ENCODE peak calls at places on chromosome X, in six cellular contexts. A is BJ, P is astrocyte of the cerebellum, Z is lower leg skin, E is GM06990, D is HCT116. K is an unnamed sample.

GRCh38 chrX:118254611-118255010 is 91.3 kb upstream of the WDR44 start:
- DNase-seq in A (no peak), P (peak), Z (peak), E (no peak), D (peak), K (peak)

GRCh38 chrX:121733514-121733913 is 686.1 kb downstream of the GLUD2 start:
- DNase-seq in A (peak), P (no peak), Z (no peak), E (no peak), D (no peak), K (no peak)

GRCh38 chrX:23935116-23935515 is 27.3 kb downstream of the CXorf58 start:
- DNase-seq in A (no peak), P (no peak), Z (no peak), E (no peak), D (no peak), K (no peak)

GRCh38 chrX:70398899-70399298 is 24.2 kb upstream of the GDPD2 start:
- DNase-seq in A (no peak), P (no peak), Z (no peak), E (no peak), D (no peak), K (no peak)

GRCh38 chrX:66012094-66012534 is 27.8 kb downstream of the VSIG4 start:
- DNase-seq in A (no peak), P (no peak), Z (no peak), E (no peak), D (no peak), K (peak)

GRCh38 chrX:78923198-78924015 is 21.8 kb upstream of the P2RY10 start:
- DNase-seq in A (no peak), P (no peak), Z (no peak), E (peak), D (no peak), K (no peak)

GRCh38 chrX:38052096-38052495 is 45.7 kb downstream of the SYTL5 start:
- DNase-seq in A (peak), P (peak), Z (no peak), E (no peak), D (peak), K (no peak)

GRCh38 chrX:123153846-123154335 is 30.2 kb upstream of the GRIA3 start:
- DNase-seq in A (no peak), P (no peak), Z (no peak), E (no peak), D (no peak), K (no peak)

GRCh38 chrX:17005712-17006372 is 59.4 kb downstream of the REPS2 start:
- DNase-seq in A (no peak), P (no peak), Z (no peak), E (no peak), D (no peak), K (no peak)

GRCh38 chrX:69152398-69152797 is 12.9 kb downstream of the PJA1 start:
- DNase-seq in A (no peak), P (no peak), Z (no peak), E (no peak), D (no peak), K (peak)

GRCh38 chrX:119617511-119618164 is 11.4 kb upstream of the NKRF start:
- DNase-seq in A (no peak), P (no peak), Z (no peak), E (no peak), D (no peak), K (peak)

GRCh38 chrX:78104447-78105176 is 564 bp downstream of the PGK1 start:
- DNase-seq in A (peak), P (no peak), Z (peak), E (peak), D (no peak), K (peak)

GRCh38 chrX:16202943-16203342 is 35.7 kb downstream of the MAGEB17 start:
- DNase-seq in A (no peak), P (no peak), Z (no peak), E (no peak), D (no peak), K (no peak)

GRCh38 chrX:134551365-134552095 is 91.6 kb downstream of the HPRT1 start:
- DNase-seq in A (no peak), P (peak), Z (no peak), E (no peak), D (no peak), K (no peak)

GRCh38 chrX:125475482-125475881 is 155.8 kb downstream of the TEX13C start:
- DNase-seq in A (no peak), P (no peak), Z (no peak), E (no peak), D (no peak), K (no peak)

GRCh38 chrX:145729635-145730034 is 88.0 kb upstream of the SLITRK2 start:
- DNase-seq in A (no peak), P (peak), Z (no peak), E (no peak), D (no peak), K (no peak)

GRCh38 chrX:129108936-129109335 is 414.4 kb downstream of the SMARCA1 start:
- DNase-seq in A (no peak), P (no peak), Z (no peak), E (no peak), D (no peak), K (no peak)

GRCh38 chrX:77901506-77901905 is 2.2 kb downstream of the COX7B start:
- DNase-seq in A (no peak), P (no peak), Z (no peak), E (no peak), D (no peak), K (no peak)

GRCh38 chrX:29687687-29688086 is 527.7 kb upstream of the MAGEB2 start:
- DNase-seq in A (no peak), P (peak), Z (no peak), E (no peak), D (no peak), K (no peak)

GRCh38 chrX:17944833-17945497 is 83.9 kb upstream of the RAI2 start:
- DNase-seq in A (no peak), P (no peak), Z (no peak), E (no peak), D (no peak), K (no peak)

GRCh38 chrX:100673397-100673953 is 29.5 kb downstream of the SRPX2 start:
- DNase-seq in A (peak), P (peak), Z (no peak), E (no peak), D (no peak), K (no peak)
- H3K4me3 ChIP-seq in A (no peak), P (no peak), Z (no peak), E (no peak), D (no peak), K (no peak)

GRCh38 chrX:71627588-71628404 is 9.5 kb upstream of the CXCR3 start:
- DNase-seq in A (no peak), P (no peak), Z (no peak), E (no peak), D (no peak), K (no peak)
- H3K4me3 ChIP-seq in A (no peak), P (no peak), Z (no peak), E (no peak), D (no peak), K (no peak)

GRCh38 chrX:137562096-137562495 is 3.8 kb upstream of the ZIC3 start:
- DNase-seq in A (no peak), P (no peak), Z (no peak), E (no peak), D (no peak), K (no peak)
- H3K4me3 ChIP-seq in A (no peak), P (peak), Z (no peak), E (no peak), D (no peak), K (no peak)

DNA sequence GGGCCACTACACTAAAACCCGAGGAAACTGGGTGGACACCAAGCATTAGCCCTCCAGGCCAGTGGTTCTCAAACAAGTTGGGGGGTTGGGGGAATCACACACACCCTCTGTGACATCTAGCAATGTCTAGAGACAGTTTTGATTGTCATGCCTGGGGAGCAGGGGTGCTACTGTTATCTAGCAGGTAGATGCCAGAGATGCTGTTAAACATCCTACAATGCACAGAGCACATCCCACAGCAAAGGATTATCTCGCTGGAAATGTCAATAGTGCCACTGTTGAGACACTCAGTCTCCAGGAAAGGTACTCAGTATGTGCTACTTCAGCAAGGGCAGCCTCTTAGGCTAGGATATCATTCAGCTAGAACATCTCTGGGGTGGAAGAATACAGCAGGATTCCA is 1.3 kb downstream of the SMC1A start:
- DNase-seq in A (no peak), P (no peak), Z (no peak), E (no peak), D (no peak), K (no peak)
- H3K4me3 ChIP-seq in A (peak), P (peak), Z (no peak), E (peak), D (peak), K (peak)

GRCh38 chrX:72050011-72050410 is 81.7 kb downstream of the RTL5 start:
- DNase-seq in A (no peak), P (no peak), Z (no peak), E (no peak), D (no peak), K (no peak)

GRCh38 chrX:72048515-72049455 is 82.9 kb downstream of the RTL5 start:
- DNase-seq in A (no peak), P (no peak), Z (no peak), E (no peak), D (no peak), K (peak)

GRCh38 chrX:72045141-72045540 is 86.6 kb downstream of the RTL5 start:
- DNase-seq in A (no peak), P (no peak), Z (no peak), E (no peak), D (no peak), K (no peak)

GRCh38 chrX:72045552-72046277 is 86.0 kb downstream of the RTL5 start:
- DNase-seq in A (no peak), P (no peak), Z (no peak), E (no peak), D (no peak), K (no peak)

DNA sequence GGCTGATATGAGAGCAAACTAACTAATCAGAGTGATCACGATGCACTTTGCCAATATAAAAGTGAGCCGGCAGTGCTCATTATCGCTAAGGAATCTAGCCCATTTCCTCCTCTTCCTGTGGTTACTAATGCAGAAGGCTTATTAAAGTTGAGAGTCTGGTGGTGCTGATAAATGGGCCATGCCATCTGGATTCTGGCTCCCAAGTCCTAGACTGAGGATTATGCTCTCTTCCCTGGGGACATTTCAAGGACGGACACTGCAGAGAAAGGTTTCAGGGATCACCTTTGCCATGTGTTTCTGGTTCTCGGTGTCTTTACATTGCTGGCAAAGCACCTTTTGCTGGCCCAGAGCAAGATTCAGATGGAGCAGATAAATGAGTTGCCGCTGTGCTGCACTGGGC is 85.3 kb downstream of the RTL5 start:
- DNase-seq in A (no peak), P (no peak), Z (no peak), E (no peak), D (no peak), K (no peak)
- H3K4me3 ChIP-seq in A (no peak), P (no peak), Z (no peak), E (no peak), D (no peak), K (no peak)

GRCh38 chrX:41009816-41010187 is 75.4 kb upstream of the USP9X start:
- DNase-seq in A (no peak), P (no peak), Z (no peak), E (no peak), D (no peak), K (no peak)
- H3K4me3 ChIP-seq in A (peak), P (peak), Z (no peak), E (peak), D (no peak), K (peak)

GRCh38 chrX:12906392-12906791 is at the start of gene TLR8:
- DNase-seq in A (no peak), P (no peak), Z (no peak), E (no peak), D (no peak), K (no peak)
- H3K4me3 ChIP-seq in A (no peak), P (no peak), Z (no peak), E (no peak), D (no peak), K (no peak)